ENCODE peak calls at places on chromosomes 12 and 14, in four cellular contexts. T is IMR-90, K is H9, P is H1. X is an unnamed sample.

GRCh38 chr12:124938606-124939427 is 24.4 kb upstream of the UBC start:
- DNase-seq in P (no peak), K (peak; percentile 71), T (peak; percentile 88), X (peak; percentile 89)

GRCh38 chr14:56004807-56005579 is 113.2 kb upstream of the PELI2 start:
- DNase-seq in P (no peak), K (peak; percentile 31), T (peak; percentile 77), X (peak; percentile 81)

GRCh38 chr12:6943719-6944380 is at the start of the genes C12orf57 and RNU7-1:
- DNase-seq in K (peak; percentile 97), P (peak; percentile 91), T (peak; percentile 89), X (peak; percentile 99)

GRCh38 chr12:75656650-75657049 is 145.2 kb upstream of the KRR1 start:
- DNase-seq in K (no peak), P (no peak), T (peak; percentile 95), X (peak; percentile 86)

GRCh38 chr14:72892879-72893635 is 844 bp downstream of the DPF3 start:
- DNase-seq in P (peak; percentile 65), T (no peak), K (no peak), X (no peak)

GRCh38 chr12:65055874-65056273 is 65.2 kb downstream of the WIF1 start:
- DNase-seq in K (peak; percentile 50), T (no peak), P (no peak), X (no peak)

GRCh38 chr12:71662861-71663560 is 637 bp downstream of the ZFC3H1 start:
- DNase-seq in T (peak; percentile 69), K (peak; percentile 62), P (peak; percentile 77), X (peak; percentile 82)

GRCh38 chr14:101854366-101854765 is 92.9 kb downstream of the PPP2R5C start:
- DNase-seq in T (peak; percentile 15), K (no peak), P (no peak), X (peak; percentile 26)

GRCh38 chr14:69004731-69005431 is 25.8 kb upstream of the ACTN1 start:
- DNase-seq in P (no peak), T (peak; percentile 43), K (no peak), X (peak; percentile 66)

GRCh38 chr12:59375633-59376032 is 220.2 kb upstream of the SLC16A7 start:
- DNase-seq in T (no peak), P (no peak), K (no peak), X (no peak)

GRCh38 chr14:101248840-101249675 is 312.2 kb upstream of the DIO3 start:
- DNase-seq in T (no peak), K (no peak), P (no peak), X (no peak)

GRCh38 chr12:90207799-90208198 is 499.2 kb upstream of the ATP2B1 start:
- DNase-seq in T (no peak), K (no peak), P (no peak), X (no peak)

GRCh38 chr12:91991397-91992187 is 154.1 kb downstream of the BTG1 start:
- DNase-seq in K (no peak), P (no peak), T (no peak), X (peak; percentile 44)

GRCh38 chr12:124774054-124774461 is 89.6 kb downstream of the SCARB1 start:
- DNase-seq in K (no peak), T (no peak), P (no peak), X (no peak)

GRCh38 chr14:69990319-69990718 is 111.1 kb downstream of the SMOC1 start:
- DNase-seq in T (no peak), K (no peak), P (no peak), X (no peak)

GRCh38 chr12:75694891-75695290 is 183.5 kb upstream of the KRR1 start:
- DNase-seq in K (no peak), T (peak; percentile 43), P (no peak), X (no peak)

GRCh38 chr12:6827437-6827894 is 741 bp upstream of the P3H3 start:
- DNase-seq in K (peak; percentile 95), P (peak; percentile 91), T (peak; percentile 79), X (peak; percentile 92)

GRCh38 chr12:106120578-106121105 is 18.1 kb downstream of the NUAK1 start:
- DNase-seq in T (no peak), P (no peak), K (no peak), X (no peak)

DNA sequence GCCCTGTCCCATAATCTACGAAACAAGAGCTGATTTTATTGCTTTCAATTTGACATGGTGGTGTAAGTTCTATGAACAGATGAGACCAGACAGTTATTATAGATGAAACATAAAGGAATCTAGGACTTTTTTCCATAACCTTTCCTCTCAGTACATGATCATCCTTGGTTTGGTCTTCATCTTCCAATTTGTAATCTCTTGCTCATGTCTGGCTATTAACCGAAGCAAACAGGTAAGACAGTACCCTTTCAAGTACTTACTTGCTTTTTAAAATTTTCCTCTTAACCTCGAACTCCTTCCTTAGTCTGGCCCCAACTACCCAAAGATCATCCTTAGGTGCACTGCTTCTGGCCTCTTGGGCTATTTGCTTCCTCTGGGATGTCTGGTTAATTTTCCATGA is 1.2 kb downstream of the TSPAN31 start:
- DNase-seq in P (no peak), T (no peak), K (no peak), X (no peak)
- H4K5ac ChIP-seq in P (no peak overlapping the region), T (peak overlapping the region; percentile 80), K (no peak overlapping the region), X (no peak overlapping the region)

GRCh38 chr12:53299101-53299453 is 418 bp upstream of the MYG1 start:
- DNase-seq in K (no peak), P (no peak), T (peak; percentile 85), X (peak; percentile 90)
- H3K9ac ChIP-seq in K (no peak overlapping the region), P (no peak overlapping the region), T (peak overlapping the region; percentile 26), X (no peak overlapping the region)

DNA sequence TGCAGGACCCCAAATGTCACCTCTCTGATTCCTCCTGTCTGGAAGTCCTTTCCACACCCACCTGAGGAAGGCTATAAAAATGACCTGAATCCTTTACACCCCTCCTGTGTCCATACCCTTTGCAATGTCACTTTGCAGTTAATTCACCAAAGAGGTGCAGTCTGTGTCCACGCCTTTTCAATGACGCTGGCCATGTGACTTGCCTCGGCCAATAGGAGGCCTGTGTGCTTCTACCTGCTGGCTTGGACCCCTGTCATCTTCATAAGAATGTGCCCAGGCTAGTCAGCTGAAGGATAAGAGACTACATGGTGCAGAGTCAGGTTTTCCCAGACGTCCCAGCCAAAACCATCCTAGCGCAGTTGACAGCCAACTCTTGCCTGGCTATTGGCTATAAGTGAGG is 101.4 kb downstream of the KSR2 start:
- DNase-seq in K (no peak), P (no peak), T (no peak), X (no peak)
- H4K5ac ChIP-seq in K (no peak overlapping the region), P (no peak overlapping the region), T (no peak overlapping the region), X (no peak overlapping the region)

DNA sequence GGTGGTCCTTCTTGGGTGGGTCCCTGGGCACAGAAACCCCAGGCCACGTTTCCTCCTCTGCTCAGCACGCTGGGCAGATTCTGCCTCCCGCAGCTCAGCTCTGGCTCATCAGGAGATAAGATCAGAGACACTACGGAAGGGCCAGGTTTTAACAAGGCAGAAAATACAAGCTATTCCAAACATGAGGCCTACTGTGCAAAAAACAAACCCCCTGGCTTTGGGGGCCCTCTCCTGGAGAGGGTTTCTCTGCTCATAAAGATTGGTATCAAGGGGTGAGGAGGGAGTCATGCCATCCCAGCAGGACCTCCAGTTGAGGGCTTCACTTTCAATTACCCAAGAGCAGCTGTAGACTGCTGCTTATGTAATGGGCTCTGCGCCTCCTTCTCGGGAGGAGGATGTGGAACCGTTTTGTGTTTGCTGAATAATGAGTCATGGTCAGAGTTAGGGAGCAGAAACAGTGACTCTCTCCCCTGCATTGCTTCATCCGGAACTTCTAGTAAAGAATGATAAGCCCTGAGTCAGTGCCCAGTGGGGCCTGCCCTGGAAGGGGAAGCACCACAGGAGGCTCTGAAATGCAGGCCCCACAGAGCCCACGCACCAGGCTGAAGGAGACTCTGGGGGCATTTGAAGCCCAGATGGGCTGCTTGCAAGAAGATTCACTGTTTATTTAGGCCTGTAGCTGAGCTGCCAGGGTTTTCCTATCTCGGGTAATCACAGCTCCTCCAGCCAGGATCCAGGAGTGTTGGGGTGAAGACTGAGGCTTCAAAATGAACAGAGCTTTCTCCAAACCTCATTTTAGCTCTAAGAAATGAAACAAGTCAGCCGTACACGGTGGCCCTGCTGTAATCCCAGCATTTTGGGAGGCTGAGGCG is 79.3 kb downstream of the SSPN start:
- DNase-seq in K (peak; percentile 44), T (peak; percentile 100), P (no peak), X (peak; percentile 96)
- H3K9ac ChIP-seq in K (no peak overlapping the region), T (peak overlapping the region; percentile 23), P (no peak overlapping the region), X (no peak overlapping the region)

DNA sequence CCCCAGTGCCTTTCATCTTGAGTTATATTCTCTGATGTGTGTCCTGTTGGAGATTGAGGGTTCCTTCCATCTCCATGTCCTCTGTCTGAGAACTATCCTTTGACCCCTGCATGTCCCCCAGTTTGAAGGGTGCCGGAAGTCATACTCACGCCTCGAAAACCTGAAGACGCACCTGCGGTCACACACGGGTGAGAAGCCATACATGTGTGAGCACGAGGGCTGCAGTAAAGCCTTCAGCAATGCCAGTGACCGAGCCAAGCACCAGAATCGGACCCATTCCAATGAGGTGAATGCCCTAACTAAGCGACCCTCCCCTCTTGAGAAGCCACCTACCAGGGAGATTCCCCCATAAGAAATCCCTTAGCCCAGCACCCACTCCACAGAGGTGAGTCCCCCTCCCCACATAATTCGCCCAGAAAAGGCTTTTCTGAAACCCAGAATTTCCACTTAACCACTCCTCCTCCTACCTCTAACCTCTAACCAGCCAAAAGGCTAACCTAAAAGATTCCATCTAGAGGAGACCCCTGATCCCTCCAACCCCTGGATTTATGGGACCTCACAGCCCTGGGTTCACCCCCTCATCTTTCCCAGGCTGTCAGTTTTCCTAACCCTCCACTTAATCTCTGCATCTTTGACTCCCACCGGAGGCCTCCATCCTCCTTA is 7.8 kb downstream of the GLI1 start:
- DNase-seq in P (no peak), T (no peak), K (peak; percentile 20), X (no peak)
- H4K5ac ChIP-seq in P (no peak overlapping the region), T (no peak overlapping the region), K (no peak overlapping the region), X (no peak overlapping the region)

GRCh38 chr12:82686223-82687019 is at the start of gene TMTC2:
- DNase-seq in P (peak; percentile 94), T (peak; percentile 82), K (peak; percentile 94), X (peak; percentile 92)

GRCh38 chr12:82682851-82683261 is 3.9 kb upstream of the TMTC2 start:
- DNase-seq in T (no peak), P (no peak), K (no peak), X (no peak)

GRCh38 chr12:82685721-82686222 is 934 bp upstream of the TMTC2 start:
- DNase-seq in T (peak; percentile 86), P (peak; percentile 93), K (peak; percentile 97), X (peak; percentile 97)

GRCh38 chr12:82687020-82687951 is 580 bp downstream of the TMTC2 start:
- DNase-seq in P (peak; percentile 74), T (peak; percentile 9), K (peak; percentile 80), X (peak; percentile 82)

DNA sequence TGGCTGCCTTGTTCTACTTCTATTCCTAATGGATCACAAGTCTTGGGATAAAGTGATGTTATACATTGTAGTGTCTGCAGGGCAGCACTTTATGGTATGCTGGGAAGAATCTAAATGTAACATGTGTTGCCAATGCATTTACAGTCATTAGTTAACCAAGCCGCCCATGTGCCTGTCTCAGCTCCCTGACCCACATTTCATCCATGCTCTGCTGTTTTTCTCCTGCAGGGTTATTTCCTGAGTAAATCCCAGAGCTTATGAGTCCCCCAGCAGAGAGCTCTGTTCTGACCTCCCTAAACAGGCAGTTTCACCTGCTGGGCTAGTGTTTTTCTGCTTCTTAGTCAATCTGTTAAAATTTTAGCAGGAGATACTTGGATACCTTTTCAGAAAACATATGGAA is 4.4 kb upstream of the TMTC2 start:
- DNase-seq in K (no peak), T (no peak), P (no peak), X (no peak)
- H3K9ac ChIP-seq in K (peak overlapping the region; percentile 27), T (no peak overlapping the region), P (no peak overlapping the region), X (no peak overlapping the region)

GRCh38 chr12:11517080-11517479 is 121.7 kb upstream of the PRB2 start:
- DNase-seq in P (no peak), T (no peak), K (no peak), X (no peak)
- H4K5ac ChIP-seq in P (no peak overlapping the region), T (no peak overlapping the region), K (no peak overlapping the region), X (no peak overlapping the region)

GRCh38 chr14:104115691-104116543 is 22.5 kb upstream of the KIF26A start:
- DNase-seq in K (peak; percentile 43), T (no peak), P (peak; percentile 51), X (no peak)
- H3K9ac ChIP-seq in K (no peak overlapping the region), T (no peak overlapping the region), P (no peak overlapping the region), X (no peak overlapping the region)

X was measured in mesendoderm.